ENCODE peak calls at places on chromosomes 12 and 14, in seven cellular contexts. One of them, this sample, is unnamed.

GRCh38 chr12:124992874-124993567 is 424 bp upstream of the BRI3BP start:
- DNase-seq in A549: peak
- DNase-seq in uterus: no peak
- DNase-seq in K562: peak
- DNase-seq in sigmoid colon: no peak
- DNase-seq in ovary: no peak
- DNase-seq in stomach: peak
- DNase-seq in this sample: no peak

GRCh38 chr12:120846721-120847120 is 57.4 kb downstream of the SPPL3 start:
- DNase-seq in stomach: no peak
- DNase-seq in K562: no peak
- DNase-seq in uterus: no peak
- DNase-seq in sigmoid colon: no peak
- DNase-seq in ovary: no peak
- DNase-seq in A549: no peak
- DNase-seq in this sample: no peak

GRCh38 chr14:25394356-25394755 is 344.4 kb upstream of the STXBP6 start:
- DNase-seq in sigmoid colon: no peak
- DNase-seq in ovary: no peak
- DNase-seq in K562: no peak
- DNase-seq in uterus: no peak
- DNase-seq in A549: no peak
- DNase-seq in stomach: no peak
- DNase-seq in this sample: no peak

GRCh38 chr14:53620325-53620716 is 336.3 kb downstream of the BMP4 start:
- DNase-seq in ovary: no peak
- DNase-seq in sigmoid colon: no peak
- DNase-seq in stomach: no peak
- DNase-seq in uterus: no peak
- DNase-seq in K562: no peak
- DNase-seq in A549: no peak
- DNase-seq in this sample: no peak

GRCh38 chr14:80202888-80203562 is 8.3 kb downstream of the DIO2 start:
- DNase-seq in A549: no peak
- DNase-seq in sigmoid colon: no peak
- DNase-seq in uterus: no peak
- DNase-seq in stomach: peak
- DNase-seq in K562: peak
- DNase-seq in ovary: no peak
- DNase-seq in this sample: no peak

GRCh38 chr14:105119410-105120025 is 49.1 kb downstream of the JAG2 start:
- DNase-seq in sigmoid colon: no peak
- DNase-seq in stomach: no peak
- DNase-seq in A549: no peak
- DNase-seq in K562: no peak
- DNase-seq in ovary: no peak
- DNase-seq in uterus: no peak
- DNase-seq in this sample: no peak

GRCh38 chr12:94172031-94172430 is 23.7 kb downstream of the PLXNC1 start:
- DNase-seq in stomach: no peak
- DNase-seq in uterus: no peak
- DNase-seq in ovary: no peak
- DNase-seq in sigmoid colon: no peak
- DNase-seq in K562: no peak
- DNase-seq in A549: no peak
- DNase-seq in this sample: no peak

GRCh38 chr12:115912440-115912839 is 365.1 kb downstream of the MED13L start:
- DNase-seq in uterus: no peak
- DNase-seq in sigmoid colon: no peak
- DNase-seq in ovary: no peak
- DNase-seq in A549: no peak
- DNase-seq in K562: no peak
- DNase-seq in stomach: no peak
- DNase-seq in this sample: no peak

GRCh38 chr12:12705833-12706520 is 10.0 kb upstream of the GPR19 start:
- DNase-seq in K562: no peak
- DNase-seq in stomach: peak
- DNase-seq in uterus: no peak
- DNase-seq in sigmoid colon: no peak
- DNase-seq in ovary: no peak
- DNase-seq in A549: no peak
- DNase-seq in this sample: peak

GRCh38 chr14:105151131-105151837 is 17.3 kb downstream of the JAG2 start:
- DNase-seq in uterus: no peak
- DNase-seq in sigmoid colon: no peak
- DNase-seq in K562: no peak
- DNase-seq in A549: no peak
- DNase-seq in stomach: no peak
- DNase-seq in ovary: no peak
- DNase-seq in this sample: peak

GRCh38 chr12:130559806-130560205 is 156.3 kb downstream of the RIMBP2 start:
- DNase-seq in A549: no peak
- DNase-seq in ovary: no peak
- DNase-seq in stomach: no peak
- DNase-seq in sigmoid colon: no peak
- DNase-seq in K562: no peak
- DNase-seq in uterus: no peak
- DNase-seq in this sample: no peak

GRCh38 chr12:62414180-62414579 is 52.4 kb upstream of the MON2 start:
- DNase-seq in K562: no peak
- DNase-seq in ovary: no peak
- DNase-seq in uterus: no peak
- DNase-seq in stomach: no peak
- DNase-seq in A549: no peak
- DNase-seq in sigmoid colon: no peak
- DNase-seq in this sample: peak

GRCh38 chr12:96501139-96501741 is 11.9 kb downstream of the CFAP54 start:
- DNase-seq in uterus: peak
- DNase-seq in ovary: no peak
- DNase-seq in sigmoid colon: no peak
- DNase-seq in K562: no peak
- DNase-seq in stomach: peak
- DNase-seq in A549: peak
- DNase-seq in this sample: peak

GRCh38 chr12:21823581-21823980 is 49.1 kb upstream of the KCNJ8 start:
- DNase-seq in stomach: no peak
- DNase-seq in sigmoid colon: peak
- DNase-seq in ovary: peak
- DNase-seq in A549: no peak
- DNase-seq in uterus: no peak
- DNase-seq in K562: no peak
- DNase-seq in this sample: peak

GRCh38 chr14:60125918-60126317 is 34.2 kb downstream of the PCNX4 start:
- DNase-seq in K562: no peak
- DNase-seq in sigmoid colon: no peak
- DNase-seq in stomach: no peak
- DNase-seq in A549: no peak
- DNase-seq in uterus: no peak
- DNase-seq in ovary: no peak
- DNase-seq in this sample: no peak

GRCh38 chr12:23458640-23459039 is 490.8 kb downstream of the SOX5 start:
- DNase-seq in A549: no peak
- DNase-seq in ovary: no peak
- DNase-seq in uterus: no peak
- DNase-seq in sigmoid colon: no peak
- DNase-seq in stomach: no peak
- DNase-seq in K562: no peak
- DNase-seq in this sample: no peak

GRCh38 chr14:95518045-95518751 is 1.7 kb upstream of the SYNE3 start:
- DNase-seq in uterus: no peak
- DNase-seq in K562: no peak
- DNase-seq in stomach: no peak
- DNase-seq in ovary: no peak
- DNase-seq in A549: no peak
- DNase-seq in sigmoid colon: no peak
- DNase-seq in this sample: no peak

GRCh38 chr12:55708695-55709233 is 1.1 kb upstream of the ITGA7 start:
- DNase-seq in sigmoid colon: no peak
- DNase-seq in K562: no peak
- DNase-seq in stomach: no peak
- DNase-seq in uterus: no peak
- DNase-seq in ovary: no peak
- DNase-seq in A549: no peak
- DNase-seq in this sample: peak

GRCh38 chr12:130641571-130642184 is 74.4 kb downstream of the RIMBP2 start:
- DNase-seq in K562: no peak
- DNase-seq in sigmoid colon: peak
- DNase-seq in ovary: no peak
- DNase-seq in uterus: no peak
- DNase-seq in stomach: no peak
- DNase-seq in A549: no peak
- DNase-seq in this sample: no peak

GRCh38 chr12:85697003-85697402 is 139.2 kb downstream of the RASSF9 start:
- DNase-seq in sigmoid colon: no peak
- DNase-seq in uterus: no peak
- DNase-seq in A549: no peak
- DNase-seq in ovary: no peak
- DNase-seq in stomach: no peak
- DNase-seq in K562: no peak
- DNase-seq in this sample: no peak

GRCh38 chr14:89349196-89350008 is 67.6 kb downstream of the FOXN3 start:
- DNase-seq in sigmoid colon: peak
- DNase-seq in uterus: peak
- DNase-seq in ovary: no peak
- DNase-seq in stomach: peak
- DNase-seq in K562: no peak
- DNase-seq in A549: no peak
- DNase-seq in this sample: no peak

GRCh38 chr12:129720618-129721017 is 183.2 kb downstream of the TMEM132D start:
- DNase-seq in stomach: no peak
- DNase-seq in sigmoid colon: no peak
- DNase-seq in A549: no peak
- DNase-seq in K562: no peak
- DNase-seq in uterus: no peak
- DNase-seq in ovary: no peak
- DNase-seq in this sample: no peak

GRCh38 chr12:89775336-89776005 is 66.8 kb upstream of the ATP2B1 start:
- DNase-seq in sigmoid colon: no peak
- DNase-seq in K562: no peak
- DNase-seq in uterus: no peak
- DNase-seq in stomach: no peak
- DNase-seq in ovary: no peak
- DNase-seq in A549: peak
- DNase-seq in this sample: no peak

GRCh38 chr12:57278465-57279453 is 27.8 kb upstream of the STAC3 start:
- DNase-seq in sigmoid colon: no peak
- DNase-seq in A549: no peak
- DNase-seq in K562: no peak
- DNase-seq in ovary: no peak
- DNase-seq in uterus: no peak
- DNase-seq in stomach: no peak
- DNase-seq in this sample: no peak

GRCh38 chr14:54349713-54350112 is 47.1 kb upstream of the CDKN3 start:
- DNase-seq in uterus: no peak
- DNase-seq in sigmoid colon: no peak
- DNase-seq in K562: no peak
- DNase-seq in stomach: no peak
- DNase-seq in ovary: no peak
- DNase-seq in A549: no peak
- DNase-seq in this sample: no peak

GRCh38 chr14:68361231-68361630 is 431.6 kb downstream of the ZFP36L1 start:
- DNase-seq in uterus: no peak
- DNase-seq in K562: no peak
- DNase-seq in A549: no peak
- DNase-seq in stomach: no peak
- DNase-seq in ovary: peak
- DNase-seq in sigmoid colon: no peak
- DNase-seq in this sample: no peak

GRCh38 chr12:121626853-121627623 is 708 bp downstream of the ORAI1 start:
- DNase-seq in ovary: peak
- DNase-seq in A549: peak
- DNase-seq in uterus: peak
- DNase-seq in K562: peak
- DNase-seq in stomach: peak
- DNase-seq in sigmoid colon: peak
- DNase-seq in this sample: peak

GRCh38 chr12:32126720-32127119 is 20.1 kb downstream of the BICD1 start:
- DNase-seq in A549: no peak
- DNase-seq in uterus: no peak
- DNase-seq in stomach: no peak
- DNase-seq in K562: no peak
- DNase-seq in sigmoid colon: no peak
- DNase-seq in ovary: no peak
- DNase-seq in this sample: no peak
- H3K27ac ChIP-seq in A549: no peak
- H3K27ac ChIP-seq in uterus: no peak
- H3K27ac ChIP-seq in stomach: no peak
- H3K27ac ChIP-seq in K562: no peak
- H3K27ac ChIP-seq in sigmoid colon: no peak
- H3K27ac ChIP-seq in ovary: no peak
- H3K27ac ChIP-seq in this sample: no peak

GRCh38 chr14:45095143-45095542 is 11.2 kb downstream of the PRPF39 start:
- DNase-seq in stomach: no peak
- DNase-seq in K562: no peak
- DNase-seq in uterus: no peak
- DNase-seq in A549: no peak
- DNase-seq in sigmoid colon: no peak
- DNase-seq in ovary: no peak
- DNase-seq in this sample: no peak
- TF ChIP-seq POLR2A in stomach: no peak
- TF ChIP-seq POLR2A in K562: no peak
- TF ChIP-seq POLR2A in uterus: no peak
- TF ChIP-seq POLR2A in A549: no peak
- TF ChIP-seq POLR2A in sigmoid colon: no peak
- TF ChIP-seq POLR2A in ovary: no peak
- TF ChIP-seq POLR2A in this sample: no peak

GRCh38 chr12:68420225-68421008 is 88.3 kb upstream of the MDM1 start:
- DNase-seq in A549: no peak
- DNase-seq in stomach: no peak
- DNase-seq in ovary: no peak
- DNase-seq in uterus: peak
- DNase-seq in K562: no peak
- DNase-seq in sigmoid colon: peak
- DNase-seq in this sample: no peak
- H3K27ac ChIP-seq in A549: no peak
- H3K27ac ChIP-seq in stomach: peak
- H3K27ac ChIP-seq in ovary: no peak
- H3K27ac ChIP-seq in uterus: peak
- H3K27ac ChIP-seq in K562: no peak
- H3K27ac ChIP-seq in sigmoid colon: peak
- H3K27ac ChIP-seq in this sample: no peak

DNA sequence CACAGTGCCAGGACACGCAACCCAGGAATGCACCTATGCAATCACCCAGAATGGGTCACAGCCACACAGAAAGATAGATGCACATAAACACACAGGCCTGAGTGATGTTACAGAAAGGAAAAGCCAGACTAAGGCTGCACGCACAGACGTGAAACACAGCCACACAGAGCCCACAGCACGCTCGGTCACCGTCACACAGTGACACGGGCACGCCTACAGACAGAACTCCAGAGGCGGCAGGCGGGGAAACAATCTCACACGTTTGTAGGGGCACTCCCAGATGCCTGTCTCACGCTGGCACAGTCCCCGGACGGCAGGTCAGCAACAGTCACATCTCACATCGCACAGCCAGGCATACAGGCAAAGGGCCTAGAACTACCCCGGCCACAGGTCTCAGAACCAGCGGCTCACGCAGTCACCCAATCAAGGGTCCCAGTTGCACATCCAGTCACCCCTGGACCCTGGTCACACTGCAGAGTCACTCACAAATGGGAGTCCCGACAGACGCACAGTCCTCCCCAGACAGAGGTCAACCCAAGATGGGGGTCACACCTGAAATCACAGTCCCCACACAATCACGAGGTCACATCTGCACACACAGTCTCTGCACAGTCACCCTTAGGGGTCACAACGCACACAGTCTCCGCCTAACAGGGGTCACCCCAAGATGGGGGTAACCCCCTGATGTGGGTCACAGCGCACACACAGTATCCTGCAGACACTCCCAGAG is 790 bp downstream of the SSH1 start:
- DNase-seq in K562: peak
- DNase-seq in stomach: peak
- DNase-seq in uterus: peak
- DNase-seq in A549: no peak
- DNase-seq in sigmoid colon: peak
- DNase-seq in ovary: peak
- DNase-seq in this sample: peak
- TF ChIP-seq POLR2A in K562: no peak
- TF ChIP-seq POLR2A in stomach: no peak
- TF ChIP-seq POLR2A in uterus: no peak
- TF ChIP-seq POLR2A in A549: peak
- TF ChIP-seq POLR2A in sigmoid colon: peak
- TF ChIP-seq POLR2A in ovary: no peak
- TF ChIP-seq POLR2A in this sample: peak

This sample was measured in heart left ventricle.